ENCODE peak calls at places on chromosomes 7 and 10, in five cellular contexts. One of them, this sample, is unnamed.

GRCh38 chr7:5248201-5248885 is 34.4 kb upstream of the SLC29A4 start:
- DNase-seq in Peyer's patch: peak; percentile 54
- DNase-seq in cardiac muscle cell: peak; percentile 79
- DNase-seq in heart left ventricle: peak; percentile 81
- DNase-seq in stomach: no peak
- DNase-seq in this sample: no peak

GRCh38 chr7:50982626-50983025 is 199.9 kb upstream of the GRB10 start:
- DNase-seq in Peyer's patch: no peak
- DNase-seq in cardiac muscle cell: no peak
- DNase-seq in heart left ventricle: no peak
- DNase-seq in stomach: no peak
- DNase-seq in this sample: peak; percentile 23

GRCh38 chr10:33566001-33566400 is 231.5 kb upstream of the NRP1 start:
- DNase-seq in Peyer's patch: no peak
- DNase-seq in cardiac muscle cell: peak; percentile 28
- DNase-seq in heart left ventricle: no peak
- DNase-seq in stomach: no peak
- DNase-seq in this sample: no peak

GRCh38 chr7:25280181-25280580 is 51.9 kb upstream of the NPVF start:
- DNase-seq in Peyer's patch: no peak
- DNase-seq in cardiac muscle cell: no peak
- DNase-seq in heart left ventricle: no peak
- DNase-seq in stomach: no peak
- DNase-seq in this sample: no peak

GRCh38 chr10:94412439-94412838 is 10.1 kb downstream of the TBC1D12 start:
- DNase-seq in Peyer's patch: no peak
- DNase-seq in cardiac muscle cell: peak; percentile 37
- DNase-seq in heart left ventricle: no peak
- DNase-seq in stomach: no peak
- DNase-seq in this sample: no peak

GRCh38 chr10:80500572-80501380 is 36.9 kb upstream of the SH2D4B start:
- DNase-seq in Peyer's patch: no peak
- DNase-seq in cardiac muscle cell: peak; percentile 64
- DNase-seq in heart left ventricle: peak; percentile 82
- DNase-seq in stomach: peak; percentile 25
- DNase-seq in this sample: no peak

GRCh38 chr10:79925614-79926013 is 23.3 kb downstream of the SFTPD start:
- DNase-seq in Peyer's patch: no peak
- DNase-seq in cardiac muscle cell: no peak
- DNase-seq in heart left ventricle: no peak
- DNase-seq in stomach: no peak
- DNase-seq in this sample: no peak

GRCh38 chr10:18689498-18689897 is 30.3 kb downstream of the ARL5B start:
- DNase-seq in Peyer's patch: no peak
- DNase-seq in cardiac muscle cell: peak; percentile 64
- DNase-seq in heart left ventricle: no peak
- DNase-seq in stomach: no peak
- DNase-seq in this sample: peak; percentile 25

GRCh38 chr7:311796-312195 is 21.8 kb downstream of the FOXL3 start:
- DNase-seq in Peyer's patch: peak; percentile 31
- DNase-seq in cardiac muscle cell: no peak
- DNase-seq in heart left ventricle: peak; percentile 3
- DNase-seq in stomach: no peak
- DNase-seq in this sample: no peak

GRCh38 chr7:311131-311680 is 21.2 kb downstream of the FOXL3 start:
- DNase-seq in Peyer's patch: no peak
- DNase-seq in cardiac muscle cell: no peak
- DNase-seq in heart left ventricle: peak; percentile 1
- DNase-seq in stomach: no peak
- DNase-seq in this sample: no peak

GRCh38 chr7:314853-315252 is 24.9 kb downstream of the FOXL3 start:
- DNase-seq in Peyer's patch: no peak
- DNase-seq in cardiac muscle cell: no peak
- DNase-seq in heart left ventricle: peak; percentile 2
- DNase-seq in stomach: no peak
- DNase-seq in this sample: no peak

GRCh38 chr7:309586-310228 is 19.7 kb downstream of the FOXL3 start:
- DNase-seq in Peyer's patch: peak; percentile 29
- DNase-seq in cardiac muscle cell: no peak
- DNase-seq in heart left ventricle: peak; percentile 14
- DNase-seq in stomach: no peak
- DNase-seq in this sample: no peak

DNA sequence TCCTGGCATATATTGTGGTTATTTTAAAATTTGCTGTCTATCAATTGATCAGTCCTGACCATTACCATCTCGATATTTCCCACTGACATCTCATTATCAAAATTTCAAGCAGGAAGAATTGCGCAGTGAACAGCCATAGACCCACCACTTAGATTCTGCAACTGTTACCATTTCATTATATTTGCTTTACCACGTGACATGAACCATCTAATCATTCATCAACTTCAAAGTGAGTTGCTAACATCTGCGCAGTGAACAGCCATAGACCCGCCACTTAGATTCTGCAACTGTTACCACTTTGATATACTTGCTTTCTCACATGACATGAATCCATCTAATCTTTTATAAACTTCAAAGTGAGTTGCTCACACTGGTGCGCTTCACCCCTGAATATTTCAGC is 22.4 kb downstream of the FOXL3 start:
- DNase-seq in Peyer's patch: no peak
- DNase-seq in cardiac muscle cell: no peak
- DNase-seq in heart left ventricle: no peak
- DNase-seq in stomach: no peak
- DNase-seq in this sample: no peak
- H3K9me3 ChIP-seq in Peyer's patch: no peaks in the 10 kb centered on the region
- H3K9me3 ChIP-seq in cardiac muscle cell: no peaks in the 10 kb centered on the region
- H3K9me3 ChIP-seq in heart left ventricle: peaks cover 4% of the 10 kb centered on the region
- H3K9me3 ChIP-seq in stomach: no peaks in the 10 kb centered on the region
- H3K9me3 ChIP-seq in this sample: peaks cover 2% of the 10 kb centered on the region

GRCh38 chr10:132943555-132944404 is 1.4 kb upstream of the CFAP46 start:
- DNase-seq in Peyer's patch: no peak
- DNase-seq in cardiac muscle cell: no peak
- DNase-seq in heart left ventricle: no peak
- DNase-seq in stomach: no peak
- DNase-seq in this sample: no peak

GRCh38 chr10:132942101-132942739 is at the start of gene CFAP46:
- DNase-seq in Peyer's patch: peak; percentile 48
- DNase-seq in cardiac muscle cell: peak; percentile 75
- DNase-seq in heart left ventricle: peak; percentile 73
- DNase-seq in stomach: peak; percentile 62
- DNase-seq in this sample: peak; percentile 87

GRCh38 chr10:132941640-132942051 is 724 bp downstream of the CFAP46 start:
- DNase-seq in Peyer's patch: no peak
- DNase-seq in cardiac muscle cell: no peak
- DNase-seq in heart left ventricle: no peak
- DNase-seq in stomach: no peak
- DNase-seq in this sample: no peak

GRCh38 chr10:132944510-132944909 is 2.1 kb upstream of the CFAP46 start:
- DNase-seq in Peyer's patch: no peak
- DNase-seq in cardiac muscle cell: no peak
- DNase-seq in heart left ventricle: no peak
- DNase-seq in stomach: no peak
- DNase-seq in this sample: no peak

GRCh38 chr10:132942740-132943554 is 577 bp upstream of the CFAP46 start:
- DNase-seq in Peyer's patch: no peak
- DNase-seq in cardiac muscle cell: no peak
- DNase-seq in heart left ventricle: no peak
- DNase-seq in stomach: no peak
- DNase-seq in this sample: peak; percentile 4
- H3K27me3 ChIP-seq in Peyer's patch: peaks cover 13% of the 10 kb centered on the region
- H3K27me3 ChIP-seq in cardiac muscle cell: peaks cover 11% of the 10 kb centered on the region
- H3K27me3 ChIP-seq in heart left ventricle: peaks cover 37% of the 10 kb centered on the region
- H3K27me3 ChIP-seq in stomach: peaks cover 3% of the 10 kb centered on the region
- H3K27me3 ChIP-seq in this sample: no peaks in the 10 kb centered on the region

DNA sequence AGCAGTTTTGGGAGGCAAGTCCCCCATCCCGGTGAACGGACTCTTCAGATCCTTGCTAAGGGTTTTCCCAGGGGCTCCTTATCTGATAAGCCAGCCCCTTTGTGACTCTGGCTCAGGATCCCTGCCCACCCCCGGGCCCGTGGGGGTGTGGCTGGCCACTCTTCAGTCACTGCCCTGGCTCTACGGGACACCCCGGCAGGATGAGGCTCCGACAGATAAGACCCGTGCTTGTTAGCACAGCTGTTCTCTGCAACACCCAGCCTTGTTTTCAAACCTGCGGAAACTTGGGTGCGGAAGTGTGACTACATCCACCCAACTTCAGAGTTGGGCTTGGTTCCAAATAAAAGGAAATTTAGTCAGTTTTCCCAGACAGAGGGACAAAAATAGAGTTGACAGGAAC is 66.7 kb upstream of the PODXL start:
- DNase-seq in Peyer's patch: peak; percentile 58
- DNase-seq in cardiac muscle cell: peak; percentile 74
- DNase-seq in heart left ventricle: peak; percentile 81
- DNase-seq in stomach: no peak
- DNase-seq in this sample: no peak
- H3K4me1 ChIP-seq in Peyer's patch: no peaks in the 10 kb centered on the region
- H3K4me1 ChIP-seq in cardiac muscle cell: peaks cover 42% of the 10 kb centered on the region
- H3K4me1 ChIP-seq in heart left ventricle: peaks cover 29% of the 10 kb centered on the region
- H3K4me1 ChIP-seq in stomach: no peaks in the 10 kb centered on the region
- H3K4me1 ChIP-seq in this sample: peaks cover 6% of the 10 kb centered on the region

GRCh38 chr10:70337201-70337651 is 45.2 kb downstream of the LRRC20 start:
- DNase-seq in Peyer's patch: no peak
- DNase-seq in cardiac muscle cell: no peak
- DNase-seq in heart left ventricle: no peak
- DNase-seq in stomach: no peak
- DNase-seq in this sample: peak; percentile 13
- H3K9me3 ChIP-seq in Peyer's patch: peaks cover 4% of the 10 kb centered on the region
- H3K9me3 ChIP-seq in cardiac muscle cell: no peaks in the 10 kb centered on the region
- H3K9me3 ChIP-seq in heart left ventricle: no peaks in the 10 kb centered on the region
- H3K9me3 ChIP-seq in stomach: no peaks in the 10 kb centered on the region
- H3K9me3 ChIP-seq in this sample: no peaks in the 10 kb centered on the region

GRCh38 chr10:91343010-91343409 is 67.1 kb upstream of the HECTD2 start:
- DNase-seq in Peyer's patch: no peak
- DNase-seq in cardiac muscle cell: no peak
- DNase-seq in heart left ventricle: no peak
- DNase-seq in stomach: no peak
- DNase-seq in this sample: no peak

GRCh38 chr10:91344117-91344856 is 65.9 kb upstream of the HECTD2 start:
- DNase-seq in Peyer's patch: no peak
- DNase-seq in cardiac muscle cell: no peak
- DNase-seq in heart left ventricle: no peak
- DNase-seq in stomach: no peak
- DNase-seq in this sample: no peak

GRCh38 chr10:91349381-91349780 is 60.8 kb upstream of the HECTD2 start:
- DNase-seq in Peyer's patch: no peak
- DNase-seq in cardiac muscle cell: peak; percentile 89
- DNase-seq in heart left ventricle: peak; percentile 38
- DNase-seq in stomach: no peak
- DNase-seq in this sample: no peak

GRCh38 chr10:91347529-91347928 is 62.6 kb upstream of the HECTD2 start:
- DNase-seq in Peyer's patch: no peak
- DNase-seq in cardiac muscle cell: no peak
- DNase-seq in heart left ventricle: no peak
- DNase-seq in stomach: no peak
- DNase-seq in this sample: no peak

DNA sequence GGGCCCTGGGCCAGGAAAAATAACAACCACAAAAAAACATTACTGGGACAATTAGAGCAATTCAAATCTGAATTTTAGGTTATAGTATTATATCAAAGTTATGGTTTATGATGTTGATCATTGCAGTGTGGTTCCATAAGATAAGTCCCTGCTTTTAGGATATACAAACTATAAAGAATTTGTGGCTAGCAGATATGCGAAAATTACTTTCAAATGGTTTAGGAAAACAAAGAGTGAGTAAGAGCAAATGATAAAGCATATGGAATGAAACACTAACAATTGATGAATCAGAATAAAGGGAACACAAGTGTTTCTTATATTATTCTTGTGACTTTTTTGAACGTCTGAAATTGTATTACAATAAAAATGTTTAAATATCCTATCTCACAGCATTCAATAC is 64.4 kb upstream of the HECTD2 start:
- DNase-seq in Peyer's patch: no peak
- DNase-seq in cardiac muscle cell: no peak
- DNase-seq in heart left ventricle: no peak
- DNase-seq in stomach: no peak
- DNase-seq in this sample: no peak
- H3K27me3 ChIP-seq in Peyer's patch: no peaks in the 10 kb centered on the region
- H3K27me3 ChIP-seq in cardiac muscle cell: peaks cover 12% of the 10 kb centered on the region
- H3K27me3 ChIP-seq in heart left ventricle: no peaks in the 10 kb centered on the region
- H3K27me3 ChIP-seq in stomach: no peaks in the 10 kb centered on the region
- H3K27me3 ChIP-seq in this sample: no peaks in the 10 kb centered on the region

DNA sequence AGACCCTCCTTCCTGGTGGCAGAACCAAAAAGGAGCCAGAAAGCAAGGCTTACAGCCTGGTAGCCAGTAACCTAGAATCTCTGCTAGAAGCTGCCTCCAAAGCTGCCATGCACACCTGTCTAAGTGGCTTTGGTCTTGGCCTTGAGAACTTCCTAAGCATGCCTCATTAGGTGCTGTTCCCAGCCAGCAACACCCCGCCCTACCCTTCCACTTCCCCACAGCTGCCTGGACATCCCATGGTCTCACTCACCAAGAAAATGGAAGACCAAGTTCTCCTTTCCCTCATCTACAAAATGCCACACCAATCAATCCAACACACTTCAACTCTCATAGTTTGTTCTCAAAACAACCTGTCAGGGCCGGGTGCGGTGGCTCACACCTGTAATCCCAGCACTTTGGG is 4.2 kb downstream of the PSAP start:
- DNase-seq in Peyer's patch: no peak
- DNase-seq in cardiac muscle cell: no peak
- DNase-seq in heart left ventricle: no peak
- DNase-seq in stomach: no peak
- DNase-seq in this sample: no peak
- H3K4me1 ChIP-seq in Peyer's patch: peaks cover 16% of the 10 kb centered on the region
- H3K4me1 ChIP-seq in cardiac muscle cell: peaks cover 35% of the 10 kb centered on the region
- H3K4me1 ChIP-seq in heart left ventricle: peaks cover 36% of the 10 kb centered on the region
- H3K4me1 ChIP-seq in stomach: peaks cover 92% of the 10 kb centered on the region
- H3K4me1 ChIP-seq in this sample: peaks cover 11% of the 10 kb centered on the region

This sample was measured in HAP-1.